ENCODE peak calls at places on chromosomes 4 and X, in six cellular contexts. E, U, R, S, B and G are unnamed samples.

GRCh38 chrX:24306430-24306829 is 7.4 kb downstream of the SUPT20HL2 start:
- DNase-seq in E (no peak), U (no peak), R (no peak), S (no peak), B (peak; percentile 81), G (no peak)

GRCh38 chrX:122113376-122113775 is 1066.0 kb downstream of the GLUD2 start:
- DNase-seq in E (no peak), U (no peak), R (no peak), S (no peak), B (peak; percentile 83), G (peak; percentile 27)

GRCh38 chrX:106302304-106302703 is 134.2 kb downstream of the PWWP3B start:
- DNase-seq in E (no peak), U (no peak), R (no peak), S (no peak), B (no peak), G (no peak)

GRCh38 chrX:489805-490204 is 103.1 kb upstream of the PPP2R3B start:
- DNase-seq in E (no peak), U (no peak), R (no peak), S (no peak), B (no peak), G (no peak)

GRCh38 chr4:145154573-145154972 is 25.8 kb downstream of the OTUD4 start:
- DNase-seq in E (no peak), U (no peak), R (no peak), S (no peak), B (peak; percentile 65), G (peak; percentile 20)

GRCh38 chr4:26330946-26331345 is 10.1 kb downstream of the RBPJ start:
- DNase-seq in E (no peak), U (no peak), R (no peak), S (no peak), B (no peak), G (no peak)

GRCh38 chrX:150730719-150731118 is 37.5 kb downstream of the MTMR1 start:
- DNase-seq in E (no peak), U (no peak), R (no peak), S (no peak), B (no peak), G (no peak)

GRCh38 chrX:70979136-70979762 is 48.4 kb upstream of the SLC7A3 start:
- DNase-seq in E (no peak), U (no peak), R (peak; percentile 34), S (no peak), B (peak; percentile 57), G (peak; percentile 59)

GRCh38 chrX:133698298-133698697 is 283.0 kb upstream of the GPC4 start:
- DNase-seq in E (no peak), U (no peak), R (peak; percentile 39), S (no peak), B (no peak), G (peak; percentile 46)

GRCh38 chrX:150370589-150371312 is 7.6 kb downstream of the MAMLD1 start:
- DNase-seq in E (no peak), U (no peak), R (no peak), S (no peak), B (no peak), G (no peak)

GRCh38 chrX:19566359-19567141 is 51.2 kb upstream of the MAP3K15 start:
- DNase-seq in E (no peak), U (no peak), R (no peak), S (no peak), B (no peak), G (peak; percentile 27)
- H3K9me3 ChIP-seq in E (no peaks in the 10 kb centered on the region), U (no peaks in the 10 kb centered on the region), R (no peaks in the 10 kb centered on the region), S (no peaks in the 10 kb centered on the region), B (no peaks in the 10 kb centered on the region), G (no peaks in the 10 kb centered on the region)

GRCh38 chr4:19164334-19164733 is 1087.4 kb upstream of the SLIT2 start:
- DNase-seq in E (no peak), U (no peak), R (no peak), S (no peak), B (no peak), G (no peak)

GRCh38 chr4:19158451-19158850 is 1093.3 kb upstream of the SLIT2 start:
- DNase-seq in E (no peak), U (no peak), R (no peak), S (no peak), B (no peak), G (peak; percentile 68)

GRCh38 chr4:19156786-19157185 is 1094.9 kb upstream of the SLIT2 start:
- DNase-seq in E (no peak), U (no peak), R (no peak), S (no peak), B (no peak), G (peak; percentile 67)

GRCh38 chr4:19155568-19155967 is 1096.1 kb upstream of the SLIT2 start:
- DNase-seq in E (no peak), U (no peak), R (no peak), S (no peak), B (no peak), G (no peak)

DNA sequence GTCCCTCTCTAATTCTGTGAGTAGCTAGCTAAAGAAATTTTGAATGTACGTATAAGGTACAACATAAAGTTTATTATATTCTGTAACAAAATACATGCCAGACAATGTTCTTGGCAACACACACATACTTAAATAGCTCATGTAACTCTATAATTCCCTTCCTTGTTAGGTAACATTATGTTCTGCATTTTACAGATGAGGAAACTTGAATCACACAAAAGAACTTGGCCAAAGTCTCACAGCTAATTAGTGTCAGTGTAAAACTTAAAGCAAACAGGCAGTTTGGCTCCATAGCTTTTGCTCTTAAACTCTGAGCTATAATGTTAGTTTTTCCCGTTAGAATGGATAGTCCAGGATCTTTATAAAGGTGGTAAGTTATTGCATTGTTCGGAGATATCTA is 1091.8 kb upstream of the SLIT2 start:
- DNase-seq in E (no peak), U (no peak), R (no peak), S (no peak), B (no peak), G (no peak)
- H3K9me3 ChIP-seq in E (no peaks in the 10 kb centered on the region), U (peaks cover 18% of the 10 kb centered on the region), R (peaks cover 7% of the 10 kb centered on the region), S (no peaks in the 10 kb centered on the region), B (peaks cover 21% of the 10 kb centered on the region), G (no peaks in the 10 kb centered on the region)

DNA sequence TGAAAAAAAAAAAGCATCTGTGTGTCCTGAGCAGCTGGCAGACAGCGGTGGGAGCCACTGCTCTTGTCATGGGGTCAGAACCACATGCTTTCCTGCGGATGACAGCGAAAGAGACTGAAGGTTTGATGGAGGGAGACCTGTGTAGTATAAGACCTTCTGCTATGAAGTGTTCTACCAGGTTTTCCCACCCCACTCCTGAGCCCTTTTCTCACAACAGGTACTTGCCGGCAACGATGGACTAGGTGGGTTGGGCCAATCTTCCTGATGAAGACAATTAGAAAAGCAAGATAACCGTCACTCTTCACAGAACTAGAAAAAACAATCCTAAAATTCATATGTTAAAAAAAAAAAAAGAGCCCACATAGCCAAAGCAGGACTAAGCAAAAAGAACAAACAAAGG is 107.3 kb downstream of the AFAP1 start:
- DNase-seq in E (no peak), U (no peak), R (no peak), S (no peak), B (no peak), G (no peak)
- H3K9me3 ChIP-seq in E (no peaks in the 10 kb centered on the region), U (no peaks in the 10 kb centered on the region), R (no peaks in the 10 kb centered on the region), S (no peaks in the 10 kb centered on the region), B (peaks cover 26% of the 10 kb centered on the region), G (no peaks in the 10 kb centered on the region)

GRCh38 chrX:155225774-155226173 is 9.5 kb downstream of the VBP1 start:
- DNase-seq in E (no peak), U (no peak), R (no peak), S (no peak), B (no peak), G (no peak)
- H3K9me3 ChIP-seq in E (no peaks in the 10 kb centered on the region), U (no peaks in the 10 kb centered on the region), R (no peaks in the 10 kb centered on the region), S (no peaks in the 10 kb centered on the region), B (peaks cover 20% of the 10 kb centered on the region), G (no peaks in the 10 kb centered on the region)

GRCh38 chr4:48005781-48006180 is 10.7 kb downstream of the CNGA1 start:
- DNase-seq in E (no peak), U (no peak), R (no peak), S (no peak), B (no peak), G (no peak)
- H3K9me3 ChIP-seq in E (no peaks in the 10 kb centered on the region), U (peaks cover 4% of the 10 kb centered on the region), R (peaks cover 27% of the 10 kb centered on the region), S (no peaks in the 10 kb centered on the region), B (peaks cover 68% of the 10 kb centered on the region), G (peaks cover 14% of the 10 kb centered on the region)

DNA sequence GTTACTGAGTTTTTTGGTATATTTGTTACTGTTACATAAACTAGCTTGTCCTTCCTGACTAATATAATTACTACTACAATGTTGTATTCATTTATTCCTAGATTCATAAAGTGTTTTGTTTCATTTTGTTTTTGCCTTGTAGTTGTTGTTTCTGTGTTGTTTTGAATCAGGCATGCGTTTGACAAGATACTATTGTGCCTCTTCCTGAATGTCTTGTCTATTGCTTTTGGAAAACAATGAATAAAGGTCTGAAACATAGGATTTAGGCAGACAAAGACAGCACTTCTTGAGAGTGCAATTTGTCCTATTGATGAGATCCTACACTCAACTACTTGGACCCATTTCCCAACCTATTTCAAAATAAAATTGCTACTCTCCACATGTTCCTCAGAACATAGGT is 630.4 kb upstream of the BOD1L1 start:
- DNase-seq in E (no peak), U (no peak), R (no peak), S (no peak), B (no peak), G (no peak)
- H3K9me3 ChIP-seq in E (no peaks in the 10 kb centered on the region), U (no peaks in the 10 kb centered on the region), R (no peaks in the 10 kb centered on the region), S (no peaks in the 10 kb centered on the region), B (peaks cover 9% of the 10 kb centered on the region), G (no peaks in the 10 kb centered on the region)

GRCh38 chr4:13276357-13276756 is 207.8 kb downstream of the RAB28 start:
- DNase-seq in E (no peak), U (no peak), R (no peak), S (no peak), B (no peak), G (no peak)
- H3K9me3 ChIP-seq in E (peaks cover 3% of the 10 kb centered on the region), U (peaks cover 35% of the 10 kb centered on the region), R (peaks cover 12% of the 10 kb centered on the region), S (peaks cover 4% of the 10 kb centered on the region), B (peaks cover 12% of the 10 kb centered on the region), G (peaks cover 3% of the 10 kb centered on the region)

GRCh38 chr4:132344924-132345828 is 803.9 kb upstream of the PCDH10 start:
- DNase-seq in E (no peak), U (no peak), R (no peak), S (no peak), B (no peak), G (no peak)

DNA sequence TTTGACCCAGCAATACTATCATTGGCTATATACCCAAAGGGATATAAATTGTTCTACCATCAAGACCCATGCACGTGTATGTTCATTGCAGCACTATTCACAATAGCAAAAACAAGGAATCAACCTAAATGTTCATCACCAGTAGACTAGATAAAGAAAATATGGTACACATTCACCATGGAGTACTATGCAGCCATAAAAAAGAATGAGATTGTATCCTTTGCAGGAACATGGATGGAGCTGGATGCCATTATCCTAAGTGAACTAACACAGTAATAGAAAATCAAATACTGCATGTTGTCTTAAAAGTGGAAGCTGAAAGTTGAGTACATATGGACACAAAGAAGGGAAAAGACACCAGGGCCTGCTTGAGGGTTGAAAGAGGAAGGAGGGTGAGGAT is 803.1 kb upstream of the PCDH10 start:
- DNase-seq in E (no peak), U (no peak), R (no peak), S (no peak), B (no peak), G (no peak)
- H3K9me3 ChIP-seq in E (no peaks in the 10 kb centered on the region), U (no peaks in the 10 kb centered on the region), R (no peaks in the 10 kb centered on the region), S (no peaks in the 10 kb centered on the region), B (peaks cover 11% of the 10 kb centered on the region), G (peaks cover 3% of the 10 kb centered on the region)